ENCODE peak calls at places on chromosomes 3 and 15, in eight cellular contexts. E, J, F, I, P, S, T and U are unnamed samples.

GRCh38 chr3:180040966-180041365 is 4.2 kb upstream of the PEX5L start:
- DNase-seq in E (no peak), J (no peak), F (no peak), I (no peak), P (no peak), S (no peak), T (no peak), U (no peak)

GRCh38 chr3:144051211-144051610 is 79.6 kb downstream of the DIPK2A start:
- DNase-seq in E (no peak), J (no peak), F (no peak), I (no peak), P (no peak), S (no peak), T (no peak), U (no peak)

GRCh38 chr3:71693641-71694040 is 31.6 kb downstream of the EIF4E3 start:
- DNase-seq in E (no peak), J (no peak), F (no peak), I (no peak), P (no peak), S (no peak), T (no peak), U (no peak)

GRCh38 chr15:49570174-49570573 is 50.4 kb downstream of the FAM227B start:
- DNase-seq in E (no peak), J (no peak), F (no peak), I (no peak), P (no peak), S (no peak), T (no peak), U (no peak)

GRCh38 chr3:14370719-14371572 is 31.5 kb upstream of the SLC6A6 start:
- DNase-seq in E (no peak), J (no peak), F (no peak), I (no peak), P (no peak), S (no peak), T (no peak), U (no peak)

GRCh38 chr3:122932251-122932967 is 95.2 kb downstream of the SEMA5B start:
- DNase-seq in E (no peak), J (no peak), F (no peak), I (no peak), P (no peak), S (no peak), T (no peak), U (no peak)

GRCh38 chr3:48820626-48821324 is 26.9 kb downstream of the PRKAR2A start:
- DNase-seq in E (peak; percentile 8), J (no peak), F (no peak), I (no peak), P (peak; percentile 44), S (no peak), T (no peak), U (no peak)

GRCh38 chr3:189631409-189631808 is 220 bp downstream of the TP63 start:
- DNase-seq in E (no peak), J (no peak), F (no peak), I (no peak), P (no peak), S (no peak), T (no peak), U (no peak)

GRCh38 chr3:165643433-165643824 is 193.8 kb downstream of the BCHE start:
- DNase-seq in E (peak; percentile 6), J (no peak), F (no peak), I (no peak), P (no peak), S (no peak), T (no peak), U (no peak)

GRCh38 chr15:99992611-99993231 is 259.5 kb upstream of the LYSMD4 start:
- DNase-seq in E (no peak), J (no peak), F (no peak), I (no peak), P (no peak), S (no peak), T (no peak), U (no peak)

GRCh38 chr3:76063811-76064210 is 278.5 kb upstream of the ZNF717 start:
- DNase-seq in E (no peak), J (no peak), F (no peak), I (no peak), P (no peak), S (no peak), T (no peak), U (no peak)

GRCh38 chr15:63436872-63437375 is 55.3 kb upstream of the CA12 start:
- DNase-seq in E (peak; percentile 55), J (peak; percentile 75), F (peak; percentile 77), I (no peak), P (peak; percentile 71), S (peak; percentile 39), T (no peak), U (no peak)